ENCODE peak calls at places on chromosomes 16 and 17, in six cellular contexts. D is left cardiac atrium; Q is epithelial cell of esophagus; J is memory B cell; E is GM03348; H is effector CD4-positive, alpha-beta T cell. T is an unnamed sample.

GRCh38 chr16:88301886-88302285 is 80.9 kb upstream of the ZNF469 start:
- DNase-seq in D (no peak), Q (no peak), J (no peak), E (no peak), H (no peak), T (no peak)

GRCh38 chr17:71511266-71511995 is 609.4 kb upstream of the SOX9 start:
- DNase-seq in D (no peak), Q (no peak), J (no peak), E (no peak), H (no peak), T (no peak)

GRCh38 chr16:88436796-88437195 is 16.3 kb upstream of the ZFPM1 start:
- DNase-seq in D (no peak), Q (no peak), J (no peak), E (no peak), H (no peak), T (no peak)

GRCh38 chr17:74842146-74842598 is 17.5 kb downstream of the GRIN2C start:
- DNase-seq in D (no peak), Q (no peak), J (no peak), E (no peak), H (no peak), T (no peak)

GRCh38 chr17:43312011-43312410 is 78.2 kb upstream of the RNU2-1 start:
- DNase-seq in D (no peak), Q (no peak), J (no peak), E (no peak), H (no peak), T (no peak)

GRCh38 chr17:63519972-63520882 is 2.9 kb upstream of the KCNH6 start:
- DNase-seq in D (no peak), Q (no peak), J (no peak), E (no peak), H (no peak), T (no peak)

GRCh38 chr16:3646348-3646920 is 8.1 kb upstream of the DNASE1 start:
- DNase-seq in D (no peak), Q (peak; percentile 52), J (no peak), E (no peak), H (no peak), T (no peak)

GRCh38 chr17:2351269-2351668 is 14.0 kb downstream of the SGSM2 start:
- DNase-seq in D (no peak), Q (no peak), J (no peak), E (no peak), H (no peak), T (no peak)

GRCh38 chr17:27577884-27578717 is 52.9 kb upstream of the LGALS9 start:
- DNase-seq in D (peak; percentile 66), Q (no peak), J (no peak), E (peak; percentile 42), H (no peak), T (no peak)

GRCh38 chr16:71902656-71903365 is 7.5 kb downstream of the IST1 start:
- DNase-seq in D (no peak), Q (no peak), J (no peak), E (no peak), H (no peak), T (no peak)

GRCh38 chr17:75693500-75694481 is 26.7 kb downstream of the SAP30BP start:
- DNase-seq in D (peak; percentile 84), Q (peak; percentile 69), J (no peak), E (peak; percentile 91), H (no peak), T (no peak)

GRCh38 chr17:72978593-72979218 is 113.8 kb downstream of the SLC39A11 start:
- DNase-seq in D (no peak), Q (no peak), J (no peak), E (no peak), H (no peak), T (no peak)

GRCh38 chr17:50514388-50514787 is 6.1 kb downstream of the MYCBPAP start:
- DNase-seq in D (no peak), Q (no peak), J (no peak), E (no peak), H (no peak), T (no peak)

GRCh38 chr17:77370536-77370935 is 229.8 kb downstream of the SEC14L1 start:
- DNase-seq in D (no peak), Q (no peak), J (no peak), E (no peak), H (no peak), T (no peak)

GRCh38 chr16:50038756-50039529 is 13.9 kb downstream of the CNEP1R1 start:
- DNase-seq in D (peak; percentile 43), Q (no peak), J (no peak), E (no peak), H (no peak), T (no peak)

GRCh38 chr16:83701494-83701893 is 106.3 kb upstream of the HSBP1 start:
- DNase-seq in D (peak; percentile 39), Q (peak; percentile 65), J (no peak), E (peak; percentile 68), H (no peak), T (no peak)

GRCh38 chr17:63881935-63882601 is at the start of gene GH2:
- DNase-seq in D (peak; percentile 42), Q (peak; percentile 65), J (peak; percentile 73), E (peak; percentile 81), H (peak; percentile 47), T (peak; percentile 29)

GRCh38 chr17:30926516-30926915 is 4.8 kb downstream of the ADAP2 start:
- DNase-seq in D (no peak), Q (no peak), J (no peak), E (no peak), H (no peak), T (no peak)

GRCh38 chr17:57357392-57357784 is 101.1 kb downstream of the MSI2 start:
- DNase-seq in D (peak; percentile 60), Q (peak; percentile 65), J (no peak), E (no peak), H (no peak), T (no peak)

GRCh38 chr17:2137342-2138098 is 82.6 kb downstream of the HIC1 start:
- DNase-seq in D (no peak), Q (peak; percentile 87), J (no peak), E (peak; percentile 49), H (no peak), T (no peak)

GRCh38 chr17:61832463-61832862 is 30.9 kb downstream of the BRIP1 start:
- DNase-seq in D (no peak), Q (no peak), J (no peak), E (no peak), H (no peak), T (no peak)

GRCh38 chr17:49076575-49077384 is 55.8 kb upstream of the B4GALNT2 start:
- DNase-seq in D (peak; percentile 23), Q (peak; percentile 55), J (no peak), E (peak; percentile 36), H (no peak), T (no peak)

GRCh38 chr17:47739150-47739549 is 6.1 kb downstream of the TBX21 start:
- DNase-seq in D (no peak), Q (no peak), J (no peak), E (no peak), H (no peak), T (no peak)

GRCh38 chr16:70257391-70257790 is 5.7 kb upstream of the EXOSC6 start:
- DNase-seq in D (no peak), Q (no peak), J (no peak), E (no peak), H (no peak), T (no peak)

T was measured in effector CD8-positive, alpha-beta T cell.